ENCODE peak calls at places on chromosomes 5 and 9, in four cellular contexts. B is astrocyte of the spinal cord, O is cardiac muscle cell, N is aorta. U is an unnamed sample.

GRCh38 chr9:98706651-98707103 is 2.1 kb downstream of the GABBR2 start:
- DNase-seq in B (no peak), O (peak), N (no peak), U (no peak)

GRCh38 chr5:54491326-54491725 is 26.2 kb upstream of the SNX18 start:
- DNase-seq in B (no peak), O (no peak), N (no peak), U (no peak)

GRCh38 chr9:69214939-69215338 is 40.9 kb downstream of the TJP2 start:
- DNase-seq in B (no peak), O (no peak), N (no peak), U (no peak)

GRCh38 chr5:30368064-30368463 is 825.4 kb upstream of the CDH6 start:
- DNase-seq in B (peak), O (no peak), N (no peak), U (no peak)

GRCh38 chr9:94672811-94673487 is 33.6 kb upstream of the FBP1 start:
- DNase-seq in B (peak), O (peak), N (no peak), U (no peak)

GRCh38 chr5:773517-774264 is 10.8 kb downstream of the ZDHHC11B start:
- DNase-seq in B (no peak), O (no peak), N (peak), U (no peak)

GRCh38 chr5:160359816-160360215 is 10.6 kb downstream of the C1QTNF2 start:
- DNase-seq in B (no peak), O (no peak), N (no peak), U (no peak)

GRCh38 chr5:88484367-88484766 is 215.7 kb upstream of the TMEM161B start:
- DNase-seq in B (no peak), O (no peak), N (no peak), U (no peak)

GRCh38 chr9:35226685-35227084 is 64.9 kb downstream of the UNC13B start:
- DNase-seq in B (no peak), O (no peak), N (no peak), U (no peak)

GRCh38 chr5:161400583-161400982 is 145.9 kb downstream of the GABRB2 start:
- DNase-seq in B (no peak), O (no peak), N (no peak), U (no peak)

GRCh38 chr5:43020294-43020711 is 19.8 kb downstream of the ANXA2R start:
- DNase-seq in B (no peak), O (peak), N (no peak), U (no peak)

GRCh38 chr9:35051069-35051967 is 21.1 kb downstream of the VCP start:
- DNase-seq in B (peak), O (peak), N (no peak), U (no peak)

GRCh38 chr5:93359296-93359957 is 221.6 kb downstream of the NR2F1-AS1 start:
- DNase-seq in B (peak), O (peak), N (no peak), U (no peak)

GRCh38 chr5:385321-385720 is 57.7 kb upstream of the EXOC3 start:
- DNase-seq in B (no peak), O (no peak), N (peak), U (no peak)

GRCh38 chr9:136439550-136440408 is at the start of gene INPP5E:
- DNase-seq in B (peak), O (peak), N (peak), U (no peak)

GRCh38 chr9:136438909-136439549 is 616 bp downstream of the INPP5E start:
- DNase-seq in B (peak), O (peak), N (no peak), U (no peak)

GRCh38 chr5:137938358-137939138 is 49.3 kb downstream of the PKD2L2 start:
- DNase-seq in B (no peak), O (no peak), N (no peak), U (no peak)

DNA sequence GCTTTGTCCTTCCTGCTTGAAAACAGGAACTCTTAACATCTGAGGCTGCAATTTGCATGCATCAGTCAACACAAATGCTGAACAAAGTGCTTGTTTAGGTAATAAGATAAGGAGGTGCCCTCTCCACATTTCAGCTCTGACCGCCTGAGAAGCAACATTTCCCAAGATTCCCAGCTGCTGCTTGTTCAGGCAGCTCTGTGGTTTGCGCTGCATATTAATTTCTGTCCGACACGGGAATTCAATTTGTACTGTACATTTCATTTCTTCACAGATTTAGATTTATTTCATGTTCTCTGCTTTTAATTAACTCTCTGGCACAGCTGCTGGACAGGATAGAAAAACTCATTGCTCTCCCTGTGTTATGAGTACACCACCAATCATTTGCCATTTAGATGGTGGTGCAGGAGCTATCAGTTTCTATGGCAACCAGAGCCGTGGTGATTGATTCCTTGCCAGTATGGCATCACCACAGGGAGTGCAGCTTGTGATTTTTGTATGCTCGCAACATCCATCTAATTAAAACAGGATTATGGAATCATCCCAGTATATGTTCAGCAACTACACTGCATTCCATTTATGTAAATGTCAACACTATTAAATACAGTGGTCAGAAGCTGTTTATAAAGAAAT is 558.6 kb downstream of the DMRTA1 start:
- DNase-seq in B (peak), O (no peak), N (no peak), U (no peak)
- H3K4me3 ChIP-seq in B (no peak), O (no peak), N (no peak), U (no peak)

GRCh38 chr5:139389701-139390638 is at the start of gene MZB1:
- DNase-seq in B (no peak), O (no peak), N (peak), U (no peak)

GRCh38 chr5:139390639-139391569 is 1.2 kb upstream of the MZB1 start:
- DNase-seq in B (no peak), O (no peak), N (peak), U (no peak)

GRCh38 chr5:139386039-139386438 is 2.9 kb upstream of the SLC23A1 start:
- DNase-seq in B (no peak), O (no peak), N (no peak), U (no peak)

GRCh38 chr5:139387611-139388197 is 2.0 kb downstream of the MZB1 start:
- DNase-seq in B (no peak), O (no peak), N (no peak), U (no peak)

DNA sequence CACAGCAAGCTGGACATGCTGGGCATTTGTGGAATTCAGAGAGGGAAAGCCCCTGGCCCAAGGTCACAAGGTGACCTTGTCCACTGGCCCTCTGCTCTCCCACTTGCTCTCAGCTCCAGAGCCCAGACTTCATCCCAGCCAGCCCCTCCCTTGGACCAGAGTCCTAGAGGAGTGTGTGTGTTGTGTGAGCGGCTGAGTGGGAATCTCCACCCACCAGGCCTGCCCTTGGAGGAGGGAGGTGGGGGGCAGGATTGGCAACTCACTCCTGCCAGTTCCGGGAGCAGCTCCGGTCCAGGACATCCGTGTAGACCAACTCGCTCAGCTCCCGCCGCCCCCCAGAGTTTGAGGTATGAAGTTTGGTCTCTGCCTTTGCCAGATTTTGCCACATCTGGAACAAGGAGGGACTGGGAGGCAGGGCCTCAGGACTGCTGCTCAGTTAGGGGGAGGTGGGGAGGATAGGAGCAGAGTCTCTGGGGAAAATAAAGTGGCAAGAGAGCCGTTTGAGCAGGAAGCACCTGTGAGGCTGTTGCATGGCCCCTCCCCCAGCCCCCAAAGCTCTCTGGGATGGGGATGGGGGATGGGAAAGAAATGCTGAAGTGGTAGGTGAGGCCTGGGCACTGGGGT is 1.4 kb downstream of the MZB1 start:
- DNase-seq in B (no peak), O (peak), N (peak), U (no peak)
- H3K4me3 ChIP-seq in B (no peak), O (no peak), N (no peak), U (peak)

GRCh38 chr9:129113645-129114304 is 2.6 kb downstream of the PTPA start:
- DNase-seq in B (no peak), O (no peak), N (no peak), U (no peak)
- H3K4me3 ChIP-seq in B (no peak), O (no peak), N (no peak), U (no peak)

DNA sequence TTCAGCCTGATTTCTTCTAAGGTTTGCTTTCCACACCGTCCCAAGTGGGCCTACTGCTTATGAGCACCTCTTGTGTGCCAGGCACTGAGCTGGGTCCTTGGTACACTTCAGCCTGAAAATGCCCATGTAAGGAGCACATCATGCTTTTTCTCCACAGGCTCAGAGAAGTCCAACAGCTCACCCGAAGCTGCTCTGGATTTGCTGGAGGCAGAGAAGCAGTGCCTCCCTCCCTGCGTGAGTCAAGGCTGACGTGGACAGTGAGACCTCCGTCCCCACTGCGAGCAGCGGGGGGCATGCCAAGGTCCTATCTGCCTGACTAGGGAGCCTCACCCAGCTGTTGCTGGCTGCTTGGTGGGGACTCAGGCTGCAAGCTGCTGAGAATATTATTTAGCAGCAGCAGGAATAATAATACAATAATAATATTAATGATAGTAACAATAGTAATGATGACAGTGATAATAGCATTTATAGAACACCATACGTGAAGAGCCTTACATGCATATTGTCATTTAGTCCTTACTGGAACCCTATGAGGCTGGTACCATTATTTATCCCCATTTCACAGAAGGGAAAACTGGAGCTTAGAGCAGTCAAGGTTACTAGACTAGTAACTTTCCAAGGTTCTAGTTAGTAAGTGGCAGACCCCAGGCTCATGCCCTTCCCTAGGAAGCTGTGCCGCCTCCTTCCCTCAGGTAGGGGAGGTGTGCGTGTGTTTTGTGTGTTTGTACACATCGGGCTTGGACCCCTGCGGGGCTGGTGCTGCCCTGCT is 194.7 kb downstream of the HSPA4 start:
- DNase-seq in B (peak), O (no peak), N (no peak), U (no peak)
- H3K4me3 ChIP-seq in B (no peak), O (no peak), N (no peak), U (no peak)

DNA sequence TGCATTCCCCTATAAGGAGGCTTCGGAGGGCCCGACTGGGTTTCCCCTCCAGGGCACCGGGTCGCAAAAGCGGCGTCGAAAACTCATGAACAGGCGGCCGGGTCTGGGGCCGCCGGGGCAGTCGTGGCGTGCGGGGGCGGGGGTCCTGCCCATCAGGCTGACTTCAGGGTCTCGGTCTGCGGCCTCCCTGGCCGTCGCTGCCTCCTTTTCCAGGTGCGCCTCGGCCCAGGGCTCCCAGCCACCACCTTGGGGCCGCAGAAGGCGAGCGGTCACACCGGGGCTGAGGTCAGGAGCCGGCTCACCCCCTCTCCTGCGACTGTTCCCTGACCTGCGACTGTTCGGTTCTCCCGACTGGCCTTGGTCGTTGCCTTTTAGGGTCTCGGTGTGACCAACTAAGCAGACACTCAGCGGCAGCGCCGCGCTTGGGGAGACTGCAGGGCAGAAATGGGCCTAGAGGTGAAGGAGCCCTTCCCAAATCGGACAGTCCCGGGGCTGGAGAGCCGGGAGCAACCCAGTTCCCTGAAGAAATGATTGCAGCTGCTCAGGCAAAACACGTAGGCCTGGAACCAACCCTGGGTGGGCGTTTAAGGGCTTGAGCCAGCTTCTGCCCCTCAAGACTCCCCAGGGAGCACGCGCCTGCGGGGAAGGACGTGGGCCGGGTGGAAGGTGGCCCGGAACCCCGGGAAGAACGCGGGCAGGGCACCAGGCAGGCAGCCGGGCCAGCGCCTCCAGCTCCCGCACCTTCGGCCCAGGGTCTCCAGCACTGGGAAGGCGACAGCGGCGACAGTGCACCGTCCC is 11.2 kb downstream of the IRX2 start:
- DNase-seq in B (no peak), O (no peak), N (no peak), U (no peak)
- H3K4me3 ChIP-seq in B (peak), O (peak), N (no peak), U (peak)

GRCh38 chr5:149733129-149733900 is 3.2 kb downstream of the PPARGC1B start:
- DNase-seq in B (no peak), O (no peak), N (no peak), U (no peak)
- H3K4me3 ChIP-seq in B (no peak), O (no peak), N (no peak), U (peak)

DNA sequence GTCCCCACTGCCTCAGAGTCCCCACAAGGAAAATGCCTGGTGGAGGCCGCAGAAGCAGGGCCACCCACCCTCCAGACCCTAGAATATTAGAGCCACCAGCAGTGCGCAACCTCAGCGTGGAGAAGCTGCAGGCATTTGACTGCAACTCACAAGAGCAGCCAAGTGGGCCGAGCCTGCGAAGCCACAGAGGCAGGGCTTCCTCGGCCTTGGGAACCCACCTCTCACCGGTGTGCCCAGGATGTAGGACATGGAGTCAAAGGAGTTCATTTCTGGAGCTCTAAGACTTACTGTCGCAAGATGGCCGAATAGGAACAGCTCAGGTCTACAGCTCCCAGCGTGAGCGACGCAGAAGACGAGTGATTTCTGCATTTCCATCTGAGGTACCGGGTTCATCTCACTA is 397.9 kb upstream of the PIK3R1 start:
- DNase-seq in B (no peak), O (no peak), N (no peak), U (no peak)
- H3K4me3 ChIP-seq in B (no peak), O (peak), N (no peak), U (peak)

GRCh38 chr5:124736814-124737186 is 9.6 kb downstream of the ZNF608 start:
- DNase-seq in B (no peak), O (no peak), N (no peak), U (no peak)

GRCh38 chr5:124732891-124733670 is 13.4 kb downstream of the ZNF608 start:
- DNase-seq in B (no peak), O (no peak), N (no peak), U (no peak)

GRCh38 chr5:124734574-124735168 is 11.8 kb downstream of the ZNF608 start:
- DNase-seq in B (no peak), O (no peak), N (no peak), U (no peak)

GRCh38 chr5:124736111-124736813 is 10.2 kb downstream of the ZNF608 start:
- DNase-seq in B (peak), O (peak), N (no peak), U (no peak)

GRCh38 chr5:124735169-124735858 is 11.1 kb downstream of the ZNF608 start:
- DNase-seq in B (no peak), O (peak), N (no peak), U (no peak)
- H3K4me3 ChIP-seq in B (peak), O (peak), N (peak), U (peak)